ENCODE peak calls at places on chromosomes 1 and 21, in four cellular contexts. J is left ventricle myocardium inferior, N is mammary epithelial cell, Y is IMR-90. Z is an unnamed sample.

GRCh38 chr1:9253706-9254105 is 19.1 kb downstream of the H6PD start:
- DNase-seq in Y (peak; percentile 36), N (no peak), J (no peak), Z (no peak)

GRCh38 chr1:54904476-54905048 is 17.6 kb upstream of the DHCR24 start:
- DNase-seq in J (no peak), N (peak; percentile 70), Y (peak; percentile 82), Z (no peak)

GRCh38 chr21:33546076-33546475 is 3.2 kb downstream of the SON start:
- DNase-seq in N (no peak), Y (no peak), J (no peak), Z (no peak)

GRCh38 chr1:174448531-174448883 is 743 bp downstream of the GPR52 start:
- DNase-seq in Y (no peak), N (no peak), J (no peak), Z (no peak)

GRCh38 chr1:99784809-99785255 is 18.4 kb upstream of the FRRS1 start:
- DNase-seq in Y (no peak), J (no peak), N (no peak), Z (no peak)

GRCh38 chr1:151718666-151719065 is 2.1 kb upstream of the CELF3 start:
- DNase-seq in N (no peak), J (no peak), Y (no peak), Z (no peak)

GRCh38 chr1:3194760-3195479 is 125.9 kb downstream of the PRDM16 start:
- DNase-seq in J (no peak), Y (no peak), N (no peak), Z (no peak)

GRCh38 chr1:91736146-91736998 is 149.6 kb downstream of the TGFBR3 start:
- DNase-seq in Y (peak; percentile 58), J (no peak), N (no peak), Z (no peak)

GRCh38 chr21:33412832-33413519 is 9.8 kb downstream of the IFNGR2 start:
- DNase-seq in N (peak; percentile 23), J (no peak), Y (no peak), Z (no peak)

GRCh38 chr21:27739187-27739586 is 772.3 kb upstream of the ADAMTS5 start:
- DNase-seq in J (no peak), Y (no peak), N (no peak), Z (no peak)

GRCh38 chr1:24992761-24993211 is 62.7 kb upstream of the RUNX3 start:
- DNase-seq in Y (no peak), N (no peak), J (no peak), Z (no peak)

GRCh38 chr1:12338017-12338416 is 108.2 kb downstream of the VPS13D start:
- DNase-seq in Y (no peak), J (no peak), N (no peak), Z (no peak)

GRCh38 chr1:22254756-22255155 is 111.9 kb upstream of the WNT4 start:
- DNase-seq in N (no peak), Y (no peak), J (no peak), Z (no peak)

GRCh38 chr1:43368646-43369020 is 822 bp upstream of the ELOVL1 start:
- DNase-seq in Y (no peak), N (no peak), J (no peak), Z (no peak)

GRCh38 chr21:28333455-28334108 is 659.1 kb downstream of the LTN1 start:
- DNase-seq in Y (peak; percentile 75), N (peak; percentile 14), J (no peak), Z (no peak)

GRCh38 chr1:185811062-185811709 is 77.0 kb downstream of the HMCN1 start:
- DNase-seq in Y (no peak), J (no peak), N (no peak), Z (no peak)

GRCh38 chr21:18430341-18430740 is 26.8 kb upstream of the TMPRSS15 start:
- DNase-seq in N (no peak), J (no peak), Y (no peak), Z (no peak)

GRCh38 chr1:164498792-164499191 is 60.2 kb upstream of the PBX1 start:
- DNase-seq in Y (no peak), J (no peak), N (no peak), Z (no peak)

GRCh38 chr1:26225033-26225831 is 8.8 kb upstream of the CEP85 start:
- DNase-seq in N (no peak), Y (no peak), J (peak; percentile 73), Z (peak; percentile 76)

GRCh38 chr1:45097944-45098343 is 85.9 kb downstream of the UROD start:
- DNase-seq in Y (no peak), N (no peak), J (no peak), Z (no peak)

GRCh38 chr1:109252893-109253802 is 3.8 kb downstream of the CELSR2 start:
- DNase-seq in N (no peak), Y (no peak), J (no peak), Z (no peak)

GRCh38 chr1:151713874-151714273 is 2.7 kb downstream of the CELF3 start:
- DNase-seq in N (peak; percentile 65), Y (no peak), J (no peak), Z (no peak)

GRCh38 chr1:22790232-22791008 is 79.8 kb downstream of the EPHB2 start:
- DNase-seq in N (no peak), J (peak; percentile 60), Y (no peak), Z (peak; percentile 66)

GRCh38 chr1:100699744-100700143 is 19.8 kb upstream of the VCAM1 start:
- DNase-seq in Y (peak; percentile 88), N (no peak), J (no peak), Z (no peak)

GRCh38 chr1:111895017-111895416 is 94.5 kb downstream of the KCND3 start:
- DNase-seq in N (no peak), Y (no peak), J (no peak), Z (no peak)

GRCh38 chr1:161044908-161045748 is 649 bp downstream of the USF1 start:
- DNase-seq in J (peak; percentile 61), N (peak; percentile 58), Y (peak; percentile 58), Z (peak; percentile 79)

GRCh38 chr1:46174448-46175231 is at the start of gene TSPAN1:
- DNase-seq in N (peak; percentile 61), J (no peak), Y (peak; percentile 45), Z (peak; percentile 40)

GRCh38 chr21:41071410-41071809 is 96.5 kb upstream of the BACE2 start:
- DNase-seq in Y (no peak), J (no peak), N (no peak), Z (no peak)

GRCh38 chr21:36065497-36066036 is 4.3 kb upstream of the CBR1 start:
- DNase-seq in N (peak; percentile 52), Y (peak; percentile 65), J (no peak), Z (no peak)

GRCh38 chr1:159229486-159229885 is 24.8 kb downstream of the ACKR1 start:
- DNase-seq in J (no peak), N (no peak), Y (no peak), Z (no peak)

GRCh38 chr1:176696689-176697088 is 233.7 kb downstream of the PAPPA2 start:
- DNase-seq in N (no peak), Y (no peak), J (no peak), Z (no peak)

GRCh38 chr21:38486221-38486620 is 12.1 kb downstream of the ERG start:
- DNase-seq in N (peak; percentile 91), Y (peak; percentile 32), J (no peak), Z (no peak)

GRCh38 chr1:51263147-51263850 is 27.2 kb downstream of the RNF11 start:
- DNase-seq in N (no peak), Y (no peak), J (no peak), Z (no peak)

GRCh38 chr1:51265618-51266017 is 29.5 kb downstream of the RNF11 start:
- DNase-seq in J (no peak), Y (no peak), N (no peak), Z (no peak)

GRCh38 chr1:51266791-51267190 is 30.7 kb downstream of the RNF11 start:
- DNase-seq in J (no peak), N (no peak), Y (no peak), Z (no peak)

GRCh38 chr1:51266181-51266580 is 30.1 kb downstream of the RNF11 start:
- DNase-seq in Y (no peak), J (no peak), N (no peak), Z (no peak)

DNA sequence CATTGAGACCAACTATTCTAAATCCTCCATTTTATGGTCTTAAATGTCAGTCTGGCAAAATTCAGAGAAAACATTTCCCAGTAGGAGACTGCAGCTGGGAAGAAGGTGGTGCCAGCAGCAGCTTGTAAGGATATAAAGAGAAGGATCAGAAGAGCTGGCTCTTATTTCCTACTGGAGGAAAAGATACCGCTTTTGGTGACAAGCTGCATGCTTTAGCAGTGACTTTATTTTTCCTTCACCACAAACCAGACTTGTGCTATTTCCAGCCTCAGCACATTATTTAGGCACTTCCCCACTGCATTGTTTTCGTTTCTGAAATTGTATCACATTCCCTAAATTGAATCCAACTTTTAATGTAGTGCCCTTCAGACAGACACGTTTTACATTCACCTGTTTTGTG is 28.4 kb downstream of the RNF11 start:
- DNase-seq in Y (peak; percentile 96), N (peak; percentile 62), J (no peak), Z (no peak)
- H3K27ac ChIP-seq in Y (no peak overlapping the region), N (peak overlapping the region; percentile 1), J (peak overlapping the region; percentile 34), Z (peak overlapping the region; percentile 39)

DNA sequence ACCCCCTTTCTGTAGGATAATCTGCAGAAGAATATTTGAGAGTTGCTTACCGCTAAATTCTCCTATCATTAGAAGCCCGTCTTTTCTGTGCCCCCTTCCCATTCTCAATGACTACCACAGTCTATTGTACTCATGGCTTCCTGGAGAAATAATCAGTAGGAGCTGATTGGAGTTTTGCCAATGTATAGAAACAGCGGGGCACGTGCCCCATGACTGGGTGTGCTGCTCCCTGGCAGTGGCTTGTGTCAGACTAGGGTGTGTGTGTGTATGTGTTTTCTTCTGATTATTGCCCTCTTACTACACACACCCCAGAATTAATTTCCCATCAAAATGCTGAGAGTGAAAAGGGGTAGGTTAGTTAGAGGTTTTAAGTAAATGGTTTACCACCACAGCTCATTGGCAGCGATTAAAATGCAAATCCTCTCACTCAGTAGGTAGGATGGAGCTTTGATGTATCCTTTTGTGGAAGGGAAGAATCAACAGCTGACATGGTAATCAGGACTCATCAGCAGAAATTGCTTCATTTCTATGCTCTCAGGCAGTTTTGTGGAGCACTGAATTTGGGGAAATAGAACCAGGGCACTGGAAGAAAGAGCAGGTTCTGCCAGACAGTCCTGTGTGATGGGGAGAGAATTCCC is 29.9 kb downstream of the HHAT start:
- DNase-seq in Y (no peak), J (no peak), N (no peak), Z (no peak)
- H3K27ac ChIP-seq in Y (no peak overlapping the region), J (no peak overlapping the region), N (no peak overlapping the region), Z (no peak overlapping the region)

DNA sequence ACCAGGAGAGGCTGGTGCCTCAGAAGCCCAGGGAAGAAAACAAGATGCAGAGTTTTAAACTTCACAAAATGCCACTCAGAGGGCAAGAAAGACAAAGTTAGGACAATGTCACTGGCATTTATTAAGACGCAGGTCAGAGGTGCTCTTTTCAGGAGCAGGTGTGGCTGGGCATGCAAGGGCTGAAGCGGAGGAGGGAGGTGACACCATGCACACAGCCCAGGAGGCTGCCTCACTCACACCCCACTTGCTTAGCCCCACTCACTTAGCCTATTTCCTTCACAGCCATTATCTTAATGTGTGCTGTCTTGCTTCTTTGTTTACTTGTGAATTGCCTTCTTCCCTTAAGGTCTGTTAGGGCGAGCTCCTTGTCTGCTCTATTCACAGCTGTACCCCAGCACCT is 17.2 kb downstream of the HIVEP3 start:
- DNase-seq in Y (no peak), J (no peak), N (no peak), Z (no peak)
- H3K27ac ChIP-seq in Y (peak overlapping the region; percentile 37), J (peak overlapping the region; percentile 50), N (peak overlapping the region; percentile 21), Z (no peak overlapping the region)

GRCh38 chr1:117694543-117694942 is 88.7 kb downstream of the TENT5C start:
- DNase-seq in J (no peak), Y (no peak), N (no peak), Z (no peak)

GRCh38 chr1:117695796-117696505 is 90.1 kb downstream of the TENT5C start:
- DNase-seq in J (no peak), N (peak; percentile 19), Y (peak; percentile 96), Z (no peak)

GRCh38 chr1:117697220-117697781 is 91.5 kb downstream of the TENT5C start:
- DNase-seq in N (no peak), Y (peak; percentile 33), J (no peak), Z (no peak)

GRCh38 chr1:117698398-117699160 is 92.7 kb downstream of the TENT5C start:
- DNase-seq in Y (peak; percentile 39), N (no peak), J (peak; percentile 47), Z (no peak)

GRCh38 chr1:117696567-117696966 is 90.7 kb downstream of the TENT5C start:
- DNase-seq in N (no peak), J (no peak), Y (peak; percentile 82), Z (no peak)
- H3K27ac ChIP-seq in N (no peak overlapping the region), J (peak overlapping the region; percentile 74), Y (peak overlapping the region; percentile 89), Z (peak overlapping the region; percentile 31)

Z was measured in heart left ventricle.